ENCODE peak calls at places on chromosomes 2 and 18, in eight cellular contexts. One of them, this sample, is unnamed.

GRCh38 chr2:185835974-185836373 is 97.4 kb downstream of the FSIP2 start:
- DNase-seq in aorta: no peak
- DNase-seq in foreskin fibroblast: no peak
- DNase-seq in suprapubic skin: no peak
- DNase-seq in astrocyte: no peak
- DNase-seq in keratinocyte: no peak
- DNase-seq in fibroblast of lung: no peak
- DNase-seq in brain microvascular endothelial cell: no peak
- DNase-seq in this sample: no peak

GRCh38 chr18:22713511-22713910 is 219.6 kb upstream of the RBBP8 start:
- DNase-seq in foreskin fibroblast: no peak
- DNase-seq in astrocyte: peak
- DNase-seq in keratinocyte: no peak
- DNase-seq in brain microvascular endothelial cell: no peak
- DNase-seq in fibroblast of lung: no peak
- DNase-seq in aorta: no peak
- DNase-seq in suprapubic skin: no peak
- DNase-seq in this sample: peak

GRCh38 chr2:240402566-240403295 is 32.7 kb upstream of the GPC1 start:
- DNase-seq in suprapubic skin: peak
- DNase-seq in fibroblast of lung: no peak
- DNase-seq in brain microvascular endothelial cell: no peak
- DNase-seq in keratinocyte: no peak
- DNase-seq in aorta: peak
- DNase-seq in astrocyte: no peak
- DNase-seq in foreskin fibroblast: no peak
- DNase-seq in this sample: peak

GRCh38 chr2:75337619-75338018 is 138.3 kb upstream of the TACR1 start:
- DNase-seq in keratinocyte: no peak
- DNase-seq in aorta: no peak
- DNase-seq in suprapubic skin: no peak
- DNase-seq in foreskin fibroblast: no peak
- DNase-seq in astrocyte: no peak
- DNase-seq in fibroblast of lung: no peak
- DNase-seq in brain microvascular endothelial cell: no peak
- DNase-seq in this sample: no peak

GRCh38 chr18:8538935-8539334 is 70.3 kb upstream of the RAB12 start:
- DNase-seq in foreskin fibroblast: no peak
- DNase-seq in brain microvascular endothelial cell: no peak
- DNase-seq in astrocyte: no peak
- DNase-seq in fibroblast of lung: no peak
- DNase-seq in keratinocyte: no peak
- DNase-seq in suprapubic skin: no peak
- DNase-seq in aorta: no peak
- DNase-seq in this sample: no peak

GRCh38 chr2:186135697-186136096 is 350.4 kb upstream of the ZC3H15 start:
- DNase-seq in foreskin fibroblast: no peak
- DNase-seq in keratinocyte: no peak
- DNase-seq in fibroblast of lung: no peak
- DNase-seq in aorta: no peak
- DNase-seq in suprapubic skin: no peak
- DNase-seq in brain microvascular endothelial cell: no peak
- DNase-seq in astrocyte: peak
- DNase-seq in this sample: peak

GRCh38 chr2:16243411-16243996 is 303.2 kb downstream of the MYCN start:
- DNase-seq in fibroblast of lung: no peak
- DNase-seq in suprapubic skin: no peak
- DNase-seq in foreskin fibroblast: no peak
- DNase-seq in astrocyte: no peak
- DNase-seq in keratinocyte: no peak
- DNase-seq in aorta: no peak
- DNase-seq in brain microvascular endothelial cell: no peak
- DNase-seq in this sample: no peak

GRCh38 chr2:198465970-198466369 is 661.6 kb downstream of the PLCL1 start:
- DNase-seq in foreskin fibroblast: no peak
- DNase-seq in astrocyte: no peak
- DNase-seq in aorta: no peak
- DNase-seq in suprapubic skin: no peak
- DNase-seq in brain microvascular endothelial cell: no peak
- DNase-seq in keratinocyte: no peak
- DNase-seq in fibroblast of lung: no peak
- DNase-seq in this sample: peak

GRCh38 chr2:236970656-236971010 is 115.1 kb upstream of the COPS8 start:
- DNase-seq in suprapubic skin: no peak
- DNase-seq in astrocyte: no peak
- DNase-seq in brain microvascular endothelial cell: no peak
- DNase-seq in foreskin fibroblast: peak
- DNase-seq in fibroblast of lung: peak
- DNase-seq in aorta: no peak
- DNase-seq in keratinocyte: no peak
- DNase-seq in this sample: no peak

GRCh38 chr2:2889141-2889540 is 488.5 kb downstream of the EIPR1 start:
- DNase-seq in aorta: no peak
- DNase-seq in fibroblast of lung: no peak
- DNase-seq in brain microvascular endothelial cell: no peak
- DNase-seq in keratinocyte: no peak
- DNase-seq in suprapubic skin: no peak
- DNase-seq in astrocyte: no peak
- DNase-seq in foreskin fibroblast: no peak
- DNase-seq in this sample: no peak

GRCh38 chr18:14179306-14179705 is 47.1 kb upstream of the ZNF519 start:
- DNase-seq in brain microvascular endothelial cell: no peak
- DNase-seq in keratinocyte: no peak
- DNase-seq in fibroblast of lung: no peak
- DNase-seq in astrocyte: no peak
- DNase-seq in suprapubic skin: no peak
- DNase-seq in aorta: peak
- DNase-seq in foreskin fibroblast: no peak
- DNase-seq in this sample: peak

GRCh38 chr2:193869564-193869963 is 1674.8 kb upstream of the TMEFF2 start:
- DNase-seq in aorta: no peak
- DNase-seq in fibroblast of lung: no peak
- DNase-seq in keratinocyte: no peak
- DNase-seq in suprapubic skin: no peak
- DNase-seq in foreskin fibroblast: no peak
- DNase-seq in brain microvascular endothelial cell: no peak
- DNase-seq in astrocyte: no peak
- DNase-seq in this sample: peak

GRCh38 chr2:45241061-45241561 is 231.9 kb upstream of the SIX2 start:
- DNase-seq in astrocyte: peak
- DNase-seq in brain microvascular endothelial cell: peak
- DNase-seq in fibroblast of lung: peak
- DNase-seq in keratinocyte: no peak
- DNase-seq in suprapubic skin: no peak
- DNase-seq in aorta: no peak
- DNase-seq in foreskin fibroblast: peak
- DNase-seq in this sample: peak

GRCh38 chr2:45329045-45329677 is 281.9 kb downstream of the SRBD1 start:
- DNase-seq in fibroblast of lung: peak
- DNase-seq in keratinocyte: no peak
- DNase-seq in brain microvascular endothelial cell: peak
- DNase-seq in astrocyte: peak
- DNase-seq in suprapubic skin: no peak
- DNase-seq in foreskin fibroblast: peak
- DNase-seq in aorta: no peak
- DNase-seq in this sample: no peak

GRCh38 chr2:128606837-128607236 is 288.2 kb upstream of the HS6ST1 start:
- DNase-seq in brain microvascular endothelial cell: no peak
- DNase-seq in astrocyte: no peak
- DNase-seq in foreskin fibroblast: no peak
- DNase-seq in aorta: peak
- DNase-seq in suprapubic skin: peak
- DNase-seq in keratinocyte: no peak
- DNase-seq in fibroblast of lung: no peak
- DNase-seq in this sample: peak

GRCh38 chr2:74031203-74031602 is 46.5 kb downstream of the TET3 start:
- DNase-seq in brain microvascular endothelial cell: no peak
- DNase-seq in fibroblast of lung: no peak
- DNase-seq in suprapubic skin: no peak
- DNase-seq in aorta: no peak
- DNase-seq in astrocyte: no peak
- DNase-seq in foreskin fibroblast: no peak
- DNase-seq in keratinocyte: no peak
- DNase-seq in this sample: no peak

GRCh38 chr2:190402986-190403385 is 5.2 kb upstream of the MFSD6 start:
- DNase-seq in foreskin fibroblast: no peak
- DNase-seq in aorta: no peak
- DNase-seq in keratinocyte: no peak
- DNase-seq in brain microvascular endothelial cell: no peak
- DNase-seq in astrocyte: no peak
- DNase-seq in fibroblast of lung: no peak
- DNase-seq in suprapubic skin: no peak
- DNase-seq in this sample: no peak

GRCh38 chr18:72675394-72675793 is 131.3 kb upstream of the CBLN2 start:
- DNase-seq in suprapubic skin: no peak
- DNase-seq in aorta: no peak
- DNase-seq in astrocyte: peak
- DNase-seq in foreskin fibroblast: no peak
- DNase-seq in fibroblast of lung: no peak
- DNase-seq in keratinocyte: no peak
- DNase-seq in brain microvascular endothelial cell: no peak
- DNase-seq in this sample: no peak

GRCh38 chr2:23592061-23592685 is 207.2 kb downstream of the KLHL29 start:
- DNase-seq in brain microvascular endothelial cell: no peak
- DNase-seq in fibroblast of lung: no peak
- DNase-seq in aorta: peak
- DNase-seq in astrocyte: no peak
- DNase-seq in suprapubic skin: no peak
- DNase-seq in keratinocyte: no peak
- DNase-seq in foreskin fibroblast: no peak
- DNase-seq in this sample: no peak

GRCh38 chr2:68379184-68379708 is 14.2 kb downstream of the PLEK start:
- DNase-seq in fibroblast of lung: no peak
- DNase-seq in suprapubic skin: no peak
- DNase-seq in astrocyte: no peak
- DNase-seq in brain microvascular endothelial cell: no peak
- DNase-seq in keratinocyte: no peak
- DNase-seq in foreskin fibroblast: no peak
- DNase-seq in aorta: no peak
- DNase-seq in this sample: no peak

DNA sequence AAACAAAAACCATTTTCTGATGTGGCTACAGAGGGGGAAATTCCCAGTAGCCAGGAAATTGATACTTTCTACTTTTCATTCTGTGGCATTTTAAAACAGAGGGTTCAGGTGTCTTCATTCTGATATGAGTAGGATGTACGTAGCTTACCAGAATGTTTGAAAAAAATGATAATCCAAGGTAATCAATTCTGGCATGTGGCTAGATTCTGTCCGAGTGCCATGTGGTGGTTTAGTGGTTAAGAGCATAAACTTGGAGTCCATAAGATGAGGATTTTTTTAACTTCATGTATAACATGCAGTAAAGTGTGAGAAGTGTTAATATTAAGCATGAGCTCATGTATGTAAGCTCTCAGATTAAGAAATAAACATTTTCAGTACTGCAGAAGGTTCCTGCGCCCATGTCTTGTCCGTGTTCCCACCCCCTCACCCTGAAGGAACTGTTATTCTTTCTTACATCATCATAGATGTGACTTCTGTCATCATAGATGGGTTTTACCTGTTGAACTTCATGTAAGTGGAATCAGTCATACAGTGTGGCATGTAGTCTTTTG is 4.5 kb downstream of the B3GNT2 start:
- DNase-seq in brain microvascular endothelial cell: no peak
- DNase-seq in keratinocyte: no peak
- DNase-seq in astrocyte: no peak
- DNase-seq in foreskin fibroblast: no peak
- DNase-seq in fibroblast of lung: no peak
- DNase-seq in suprapubic skin: no peak
- DNase-seq in aorta: no peak
- DNase-seq in this sample: no peak
- H3K4me3 ChIP-seq in brain microvascular endothelial cell: no peak
- H3K4me3 ChIP-seq in keratinocyte: no peak
- H3K4me3 ChIP-seq in astrocyte: no peak
- H3K4me3 ChIP-seq in foreskin fibroblast: no peak
- H3K4me3 ChIP-seq in fibroblast of lung: no peak
- H3K4me3 ChIP-seq in suprapubic skin: no peak
- H3K4me3 ChIP-seq in aorta: no peak
- H3K4me3 ChIP-seq in this sample: no peak

GRCh38 chr2:29703336-29703735 is 218.1 kb downstream of the ALK start:
- DNase-seq in fibroblast of lung: no peak
- DNase-seq in aorta: no peak
- DNase-seq in astrocyte: no peak
- DNase-seq in suprapubic skin: no peak
- DNase-seq in foreskin fibroblast: no peak
- DNase-seq in keratinocyte: no peak
- DNase-seq in brain microvascular endothelial cell: no peak
- DNase-seq in this sample: no peak
- H3K4me3 ChIP-seq in fibroblast of lung: no peak
- H3K4me3 ChIP-seq in aorta: no peak
- H3K4me3 ChIP-seq in astrocyte: no peak
- H3K4me3 ChIP-seq in suprapubic skin: no peak
- H3K4me3 ChIP-seq in foreskin fibroblast: no peak
- H3K4me3 ChIP-seq in keratinocyte: no peak
- H3K4me3 ChIP-seq in brain microvascular endothelial cell: no peak
- H3K4me3 ChIP-seq in this sample: no peak

GRCh38 chr2:170847716-170848115 is 31.0 kb downstream of the GAD1 start:
- DNase-seq in foreskin fibroblast: no peak
- DNase-seq in fibroblast of lung: no peak
- DNase-seq in keratinocyte: no peak
- DNase-seq in brain microvascular endothelial cell: no peak
- DNase-seq in aorta: no peak
- DNase-seq in astrocyte: no peak
- DNase-seq in suprapubic skin: no peak
- DNase-seq in this sample: no peak

GRCh38 chr2:170846318-170846717 is 29.6 kb downstream of the GAD1 start:
- DNase-seq in suprapubic skin: no peak
- DNase-seq in foreskin fibroblast: no peak
- DNase-seq in aorta: no peak
- DNase-seq in brain microvascular endothelial cell: no peak
- DNase-seq in fibroblast of lung: no peak
- DNase-seq in keratinocyte: no peak
- DNase-seq in astrocyte: no peak
- DNase-seq in this sample: no peak

GRCh38 chr2:170845343-170845742 is 28.7 kb downstream of the GAD1 start:
- DNase-seq in foreskin fibroblast: no peak
- DNase-seq in aorta: no peak
- DNase-seq in suprapubic skin: no peak
- DNase-seq in astrocyte: no peak
- DNase-seq in brain microvascular endothelial cell: no peak
- DNase-seq in keratinocyte: no peak
- DNase-seq in fibroblast of lung: no peak
- DNase-seq in this sample: no peak

GRCh38 chr2:170848587-170848986 is 31.9 kb downstream of the GAD1 start:
- DNase-seq in astrocyte: peak
- DNase-seq in brain microvascular endothelial cell: peak
- DNase-seq in fibroblast of lung: peak
- DNase-seq in keratinocyte: no peak
- DNase-seq in aorta: no peak
- DNase-seq in suprapubic skin: no peak
- DNase-seq in foreskin fibroblast: peak
- DNase-seq in this sample: peak

GRCh38 chr2:170850251-170850650 is 33.6 kb downstream of the GAD1 start:
- DNase-seq in suprapubic skin: no peak
- DNase-seq in astrocyte: no peak
- DNase-seq in keratinocyte: no peak
- DNase-seq in brain microvascular endothelial cell: no peak
- DNase-seq in foreskin fibroblast: no peak
- DNase-seq in fibroblast of lung: no peak
- DNase-seq in aorta: no peak
- DNase-seq in this sample: no peak
- H3K4me3 ChIP-seq in suprapubic skin: no peak
- H3K4me3 ChIP-seq in astrocyte: no peak
- H3K4me3 ChIP-seq in keratinocyte: no peak
- H3K4me3 ChIP-seq in brain microvascular endothelial cell: no peak
- H3K4me3 ChIP-seq in foreskin fibroblast: no peak
- H3K4me3 ChIP-seq in fibroblast of lung: no peak
- H3K4me3 ChIP-seq in aorta: no peak
- H3K4me3 ChIP-seq in this sample: no peak

GRCh38 chr2:173891315-173892037 is 73.7 kb downstream of the SP3 start:
- DNase-seq in brain microvascular endothelial cell: no peak
- DNase-seq in astrocyte: no peak
- DNase-seq in foreskin fibroblast: no peak
- DNase-seq in aorta: no peak
- DNase-seq in fibroblast of lung: no peak
- DNase-seq in keratinocyte: no peak
- DNase-seq in suprapubic skin: no peak
- DNase-seq in this sample: no peak
- H3K4me3 ChIP-seq in brain microvascular endothelial cell: no peak
- H3K4me3 ChIP-seq in astrocyte: no peak
- H3K4me3 ChIP-seq in foreskin fibroblast: no peak
- H3K4me3 ChIP-seq in aorta: no peak
- H3K4me3 ChIP-seq in fibroblast of lung: no peak
- H3K4me3 ChIP-seq in keratinocyte: no peak
- H3K4me3 ChIP-seq in suprapubic skin: no peak
- H3K4me3 ChIP-seq in this sample: no peak

This sample was measured in osteoblast.